ENCODE peak calls at places on chromosomes 13 and 19, in five cellular contexts. One of them, this sample, is unnamed.

GRCh38 chr19:10518444-10519361 is 1.5 kb upstream of the S1PR5 start:
- DNase-seq in lung: no peak
- DNase-seq in HEK293T: no peak
- DNase-seq in kidney tubule cell: no peak
- DNase-seq in stimulated activated CD4-positive, alpha-beta T cell treated with anti-CD3 and anti-CD28 coated beads, TNF-alpha, amount 100 ng/mL, for 4 hours: no peak
- DNase-seq in this sample: no peak

GRCh38 chr13:110554227-110554836 is 7.2 kb downstream of the RAB20 start:
- DNase-seq in stimulated activated CD4-positive, alpha-beta T cell treated with anti-CD3 and anti-CD28 coated beads, TNF-alpha, amount 100 ng/mL, for 4 hours: no peak
- DNase-seq in kidney tubule cell: no peak
- DNase-seq in HEK293T: no peak
- DNase-seq in lung: peak
- DNase-seq in this sample: no peak

GRCh38 chr13:45895880-45896279 is 44.3 kb upstream of the SIAH3 start:
- DNase-seq in stimulated activated CD4-positive, alpha-beta T cell treated with anti-CD3 and anti-CD28 coated beads, TNF-alpha, amount 100 ng/mL, for 4 hours: no peak
- DNase-seq in kidney tubule cell: no peak
- DNase-seq in HEK293T: no peak
- DNase-seq in lung: no peak
- DNase-seq in this sample: no peak

GRCh38 chr13:93226623-93227279 is at the start of gene GPC6:
- DNase-seq in lung: no peak
- DNase-seq in stimulated activated CD4-positive, alpha-beta T cell treated with anti-CD3 and anti-CD28 coated beads, TNF-alpha, amount 100 ng/mL, for 4 hours: no peak
- DNase-seq in HEK293T: peak
- DNase-seq in kidney tubule cell: peak
- DNase-seq in this sample: peak

GRCh38 chr13:51564671-51565070 is 19.6 kb upstream of the WDFY2 start:
- DNase-seq in HEK293T: no peak
- DNase-seq in lung: no peak
- DNase-seq in kidney tubule cell: no peak
- DNase-seq in stimulated activated CD4-positive, alpha-beta T cell treated with anti-CD3 and anti-CD28 coated beads, TNF-alpha, amount 100 ng/mL, for 4 hours: no peak
- DNase-seq in this sample: no peak

GRCh38 chr19:34577531-34578101 is 96.1 kb downstream of the WTIP start:
- DNase-seq in kidney tubule cell: no peak
- DNase-seq in HEK293T: no peak
- DNase-seq in lung: peak
- DNase-seq in stimulated activated CD4-positive, alpha-beta T cell treated with anti-CD3 and anti-CD28 coated beads, TNF-alpha, amount 100 ng/mL, for 4 hours: no peak
- DNase-seq in this sample: no peak

GRCh38 chr19:1630811-1631210 is 21.6 kb downstream of the TCF3 start:
- DNase-seq in HEK293T: no peak
- DNase-seq in kidney tubule cell: no peak
- DNase-seq in lung: no peak
- DNase-seq in stimulated activated CD4-positive, alpha-beta T cell treated with anti-CD3 and anti-CD28 coated beads, TNF-alpha, amount 100 ng/mL, for 4 hours: no peak
- DNase-seq in this sample: no peak

GRCh38 chr19:1474011-1474764 is 4.8 kb downstream of the C19orf25 start:
- DNase-seq in HEK293T: no peak
- DNase-seq in kidney tubule cell: no peak
- DNase-seq in lung: no peak
- DNase-seq in stimulated activated CD4-positive, alpha-beta T cell treated with anti-CD3 and anti-CD28 coated beads, TNF-alpha, amount 100 ng/mL, for 4 hours: no peak
- DNase-seq in this sample: no peak

GRCh38 chr13:53439439-53440225 is 411.0 kb downstream of the OLFM4 start:
- DNase-seq in HEK293T: no peak
- DNase-seq in stimulated activated CD4-positive, alpha-beta T cell treated with anti-CD3 and anti-CD28 coated beads, TNF-alpha, amount 100 ng/mL, for 4 hours: no peak
- DNase-seq in lung: no peak
- DNase-seq in kidney tubule cell: no peak
- DNase-seq in this sample: no peak

GRCh38 chr13:65638572-65639168 is 1591.5 kb downstream of the PCDH9 start:
- DNase-seq in HEK293T: peak
- DNase-seq in stimulated activated CD4-positive, alpha-beta T cell treated with anti-CD3 and anti-CD28 coated beads, TNF-alpha, amount 100 ng/mL, for 4 hours: no peak
- DNase-seq in kidney tubule cell: peak
- DNase-seq in lung: no peak
- DNase-seq in this sample: no peak

GRCh38 chr19:41366089-41366488 is 2.1 kb upstream of the B9D2 start:
- DNase-seq in stimulated activated CD4-positive, alpha-beta T cell treated with anti-CD3 and anti-CD28 coated beads, TNF-alpha, amount 100 ng/mL, for 4 hours: no peak
- DNase-seq in lung: no peak
- DNase-seq in kidney tubule cell: peak
- DNase-seq in HEK293T: no peak
- DNase-seq in this sample: no peak

GRCh38 chr19:36423925-36424324 is 5.5 kb upstream of the ZFP82 start:
- DNase-seq in lung: no peak
- DNase-seq in stimulated activated CD4-positive, alpha-beta T cell treated with anti-CD3 and anti-CD28 coated beads, TNF-alpha, amount 100 ng/mL, for 4 hours: no peak
- DNase-seq in HEK293T: no peak
- DNase-seq in kidney tubule cell: no peak
- DNase-seq in this sample: no peak

GRCh38 chr19:28687296-28687695 is 525.7 kb downstream of the UQCRFS1 start:
- DNase-seq in kidney tubule cell: no peak
- DNase-seq in stimulated activated CD4-positive, alpha-beta T cell treated with anti-CD3 and anti-CD28 coated beads, TNF-alpha, amount 100 ng/mL, for 4 hours: no peak
- DNase-seq in lung: no peak
- DNase-seq in HEK293T: no peak
- DNase-seq in this sample: no peak

GRCh38 chr19:10420444-10421239 is at the start of gene PDE4A:
- DNase-seq in HEK293T: no peak
- DNase-seq in kidney tubule cell: peak
- DNase-seq in lung: no peak
- DNase-seq in stimulated activated CD4-positive, alpha-beta T cell treated with anti-CD3 and anti-CD28 coated beads, TNF-alpha, amount 100 ng/mL, for 4 hours: no peak
- DNase-seq in this sample: no peak

GRCh38 chr13:111120913-111121312 is 5.8 kb downstream of the ARHGEF7 start:
- DNase-seq in lung: no peak
- DNase-seq in stimulated activated CD4-positive, alpha-beta T cell treated with anti-CD3 and anti-CD28 coated beads, TNF-alpha, amount 100 ng/mL, for 4 hours: no peak
- DNase-seq in HEK293T: no peak
- DNase-seq in kidney tubule cell: no peak
- DNase-seq in this sample: no peak

GRCh38 chr19:46730595-46730994 is 13.7 kb upstream of the PRKD2 start:
- DNase-seq in kidney tubule cell: no peak
- DNase-seq in HEK293T: no peak
- DNase-seq in lung: no peak
- DNase-seq in stimulated activated CD4-positive, alpha-beta T cell treated with anti-CD3 and anti-CD28 coated beads, TNF-alpha, amount 100 ng/mL, for 4 hours: no peak
- DNase-seq in this sample: no peak

GRCh38 chr19:10295847-10296591 is 6.3 kb downstream of the ICAM5 start:
- DNase-seq in stimulated activated CD4-positive, alpha-beta T cell treated with anti-CD3 and anti-CD28 coated beads, TNF-alpha, amount 100 ng/mL, for 4 hours: no peak
- DNase-seq in lung: no peak
- DNase-seq in HEK293T: no peak
- DNase-seq in kidney tubule cell: no peak
- DNase-seq in this sample: no peak

GRCh38 chr13:29402168-29402621 is 193.3 kb downstream of the SLC7A1 start:
- DNase-seq in kidney tubule cell: peak
- DNase-seq in HEK293T: no peak
- DNase-seq in stimulated activated CD4-positive, alpha-beta T cell treated with anti-CD3 and anti-CD28 coated beads, TNF-alpha, amount 100 ng/mL, for 4 hours: no peak
- DNase-seq in lung: no peak
- DNase-seq in this sample: no peak

GRCh38 chr13:100520936-100521765 is 67.4 kb downstream of the GGACT start:
- DNase-seq in kidney tubule cell: no peak
- DNase-seq in HEK293T: peak
- DNase-seq in lung: no peak
- DNase-seq in stimulated activated CD4-positive, alpha-beta T cell treated with anti-CD3 and anti-CD28 coated beads, TNF-alpha, amount 100 ng/mL, for 4 hours: no peak
- DNase-seq in this sample: no peak

GRCh38 chr19:35327642-35328041 is 1.3 kb upstream of the CD22 start:
- DNase-seq in stimulated activated CD4-positive, alpha-beta T cell treated with anti-CD3 and anti-CD28 coated beads, TNF-alpha, amount 100 ng/mL, for 4 hours: no peak
- DNase-seq in HEK293T: no peak
- DNase-seq in lung: no peak
- DNase-seq in kidney tubule cell: no peak
- DNase-seq in this sample: no peak

GRCh38 chr19:17125728-17126677 is 50.4 kb downstream of the MYO9B start:
- DNase-seq in HEK293T: no peak
- DNase-seq in kidney tubule cell: no peak
- DNase-seq in lung: peak
- DNase-seq in stimulated activated CD4-positive, alpha-beta T cell treated with anti-CD3 and anti-CD28 coated beads, TNF-alpha, amount 100 ng/mL, for 4 hours: peak
- DNase-seq in this sample: peak

GRCh38 chr13:22092791-22093545 is 422.1 kb downstream of the FGF9 start:
- DNase-seq in HEK293T: no peak
- DNase-seq in stimulated activated CD4-positive, alpha-beta T cell treated with anti-CD3 and anti-CD28 coated beads, TNF-alpha, amount 100 ng/mL, for 4 hours: no peak
- DNase-seq in lung: no peak
- DNase-seq in kidney tubule cell: peak
- DNase-seq in this sample: no peak

GRCh38 chr13:50989476-50989875 is 79.9 kb downstream of the RNASEH2B start:
- DNase-seq in stimulated activated CD4-positive, alpha-beta T cell treated with anti-CD3 and anti-CD28 coated beads, TNF-alpha, amount 100 ng/mL, for 4 hours: no peak
- DNase-seq in HEK293T: peak
- DNase-seq in lung: no peak
- DNase-seq in kidney tubule cell: no peak
- DNase-seq in this sample: peak

GRCh38 chr19:5991244-5991838 is 13.4 kb upstream of the RANBP3 start:
- DNase-seq in lung: no peak
- DNase-seq in kidney tubule cell: no peak
- DNase-seq in stimulated activated CD4-positive, alpha-beta T cell treated with anti-CD3 and anti-CD28 coated beads, TNF-alpha, amount 100 ng/mL, for 4 hours: no peak
- DNase-seq in HEK293T: no peak
- DNase-seq in this sample: no peak

GRCh38 chr13:113430378-113431110 is 22.7 kb downstream of the ADPRHL1 start:
- DNase-seq in lung: no peak
- DNase-seq in HEK293T: no peak
- DNase-seq in stimulated activated CD4-positive, alpha-beta T cell treated with anti-CD3 and anti-CD28 coated beads, TNF-alpha, amount 100 ng/mL, for 4 hours: no peak
- DNase-seq in kidney tubule cell: no peak
- DNase-seq in this sample: no peak

GRCh38 chr13:23987331-23987730 is 90.0 kb upstream of the C1QTNF9B start:
- DNase-seq in lung: no peak
- DNase-seq in stimulated activated CD4-positive, alpha-beta T cell treated with anti-CD3 and anti-CD28 coated beads, TNF-alpha, amount 100 ng/mL, for 4 hours: no peak
- DNase-seq in HEK293T: no peak
- DNase-seq in kidney tubule cell: no peak
- DNase-seq in this sample: no peak

GRCh38 chr19:29308977-29309520 is 96.1 kb upstream of the UQCRFS1 start:
- DNase-seq in HEK293T: no peak
- DNase-seq in kidney tubule cell: no peak
- DNase-seq in lung: no peak
- DNase-seq in stimulated activated CD4-positive, alpha-beta T cell treated with anti-CD3 and anti-CD28 coated beads, TNF-alpha, amount 100 ng/mL, for 4 hours: no peak
- DNase-seq in this sample: no peak

GRCh38 chr19:33301011-33301899 is 1.1 kb downstream of the CEBPA start:
- DNase-seq in lung: peak
- DNase-seq in kidney tubule cell: no peak
- DNase-seq in stimulated activated CD4-positive, alpha-beta T cell treated with anti-CD3 and anti-CD28 coated beads, TNF-alpha, amount 100 ng/mL, for 4 hours: no peak
- DNase-seq in HEK293T: no peak
- DNase-seq in this sample: no peak

GRCh38 chr19:46716013-46716671 is 772 bp downstream of the PRKD2 start:
- DNase-seq in stimulated activated CD4-positive, alpha-beta T cell treated with anti-CD3 and anti-CD28 coated beads, TNF-alpha, amount 100 ng/mL, for 4 hours: no peak
- DNase-seq in kidney tubule cell: no peak
- DNase-seq in HEK293T: no peak
- DNase-seq in lung: no peak
- DNase-seq in this sample: no peak

GRCh38 chr13:40026741-40027140 is 371.3 kb downstream of the COG6 start:
- DNase-seq in stimulated activated CD4-positive, alpha-beta T cell treated with anti-CD3 and anti-CD28 coated beads, TNF-alpha, amount 100 ng/mL, for 4 hours: peak
- DNase-seq in kidney tubule cell: no peak
- DNase-seq in lung: no peak
- DNase-seq in HEK293T: no peak
- DNase-seq in this sample: no peak

GRCh38 chr13:94959616-94960015 is 247.3 kb upstream of the SOX21 start:
- DNase-seq in kidney tubule cell: no peak
- DNase-seq in stimulated activated CD4-positive, alpha-beta T cell treated with anti-CD3 and anti-CD28 coated beads, TNF-alpha, amount 100 ng/mL, for 4 hours: no peak
- DNase-seq in HEK293T: no peak
- DNase-seq in lung: no peak
- DNase-seq in this sample: no peak

GRCh38 chr13:51524846-51525566 is 59.3 kb upstream of the WDFY2 start:
- DNase-seq in kidney tubule cell: no peak
- DNase-seq in HEK293T: no peak
- DNase-seq in stimulated activated CD4-positive, alpha-beta T cell treated with anti-CD3 and anti-CD28 coated beads, TNF-alpha, amount 100 ng/mL, for 4 hours: no peak
- DNase-seq in lung: no peak
- DNase-seq in this sample: no peak

GRCh38 chr13:42814868-42815267 is 33.5 kb downstream of the FAM216B start:
- DNase-seq in stimulated activated CD4-positive, alpha-beta T cell treated with anti-CD3 and anti-CD28 coated beads, TNF-alpha, amount 100 ng/mL, for 4 hours: no peak
- DNase-seq in HEK293T: no peak
- DNase-seq in lung: no peak
- DNase-seq in kidney tubule cell: peak
- DNase-seq in this sample: no peak

GRCh38 chr19:4358709-4359626 is 15.6 kb downstream of the MPND start:
- DNase-seq in lung: no peak
- DNase-seq in HEK293T: no peak
- DNase-seq in stimulated activated CD4-positive, alpha-beta T cell treated with anti-CD3 and anti-CD28 coated beads, TNF-alpha, amount 100 ng/mL, for 4 hours: no peak
- DNase-seq in kidney tubule cell: no peak
- DNase-seq in this sample: no peak

GRCh38 chr19:48587387-48587786 is 19.2 kb upstream of the SPACA4 start:
- DNase-seq in stimulated activated CD4-positive, alpha-beta T cell treated with anti-CD3 and anti-CD28 coated beads, TNF-alpha, amount 100 ng/mL, for 4 hours: no peak
- DNase-seq in HEK293T: no peak
- DNase-seq in lung: no peak
- DNase-seq in kidney tubule cell: no peak
- DNase-seq in this sample: no peak

GRCh38 chr13:23500858-23501257 is 67.4 kb upstream of the SACS start:
- DNase-seq in stimulated activated CD4-positive, alpha-beta T cell treated with anti-CD3 and anti-CD28 coated beads, TNF-alpha, amount 100 ng/mL, for 4 hours: no peak
- DNase-seq in kidney tubule cell: peak
- DNase-seq in HEK293T: no peak
- DNase-seq in lung: no peak
- DNase-seq in this sample: no peak

GRCh38 chr13:113138792-113139551 is 16.4 kb downstream of the F10 start:
- DNase-seq in HEK293T: no peak
- DNase-seq in kidney tubule cell: no peak
- DNase-seq in stimulated activated CD4-positive, alpha-beta T cell treated with anti-CD3 and anti-CD28 coated beads, TNF-alpha, amount 100 ng/mL, for 4 hours: no peak
- DNase-seq in lung: no peak
- DNase-seq in this sample: no peak

GRCh38 chr13:109785141-109785891 is 1.1 kb downstream of the IRS2 start:
- DNase-seq in lung: peak
- DNase-seq in kidney tubule cell: peak
- DNase-seq in stimulated activated CD4-positive, alpha-beta T cell treated with anti-CD3 and anti-CD28 coated beads, TNF-alpha, amount 100 ng/mL, for 4 hours: no peak
- DNase-seq in HEK293T: no peak
- DNase-seq in this sample: no peak

GRCh38 chr19:33204136-33204973 is 10.2 kb downstream of the LRP3 start:
- DNase-seq in HEK293T: no peak
- DNase-seq in stimulated activated CD4-positive, alpha-beta T cell treated with anti-CD3 and anti-CD28 coated beads, TNF-alpha, amount 100 ng/mL, for 4 hours: no peak
- DNase-seq in lung: no peak
- DNase-seq in kidney tubule cell: no peak
- DNase-seq in this sample: no peak

GRCh38 chr13:48194392-48194754 is 38.6 kb upstream of the ITM2B start:
- DNase-seq in lung: no peak
- DNase-seq in HEK293T: no peak
- DNase-seq in kidney tubule cell: peak
- DNase-seq in stimulated activated CD4-positive, alpha-beta T cell treated with anti-CD3 and anti-CD28 coated beads, TNF-alpha, amount 100 ng/mL, for 4 hours: no peak
- DNase-seq in this sample: no peak

This sample was measured in tibial nerve.